ENCODE peak calls at places on chromosomes 4 and X, in ten cellular contexts. D, J, O, B, W, C, Q, K, G and Y are unnamed samples.

GRCh38 chr4:6105311-6105911 is 87.2 kb upstream of the C4orf50 start:
- DNase-seq in D (no peak), J (no peak), O (no peak), B (no peak), W (no peak), C (no peak), Q (no peak), K (no peak), G (no peak), Y (no peak)

GRCh38 chr4:52638717-52639116 is 20.4 kb downstream of the USP46 start:
- DNase-seq in D (no peak), J (no peak), O (no peak), B (no peak), W (no peak), C (no peak), Q (no peak), K (no peak), G (no peak), Y (no peak)

GRCh38 chr4:109675181-109675580 is 28.1 kb downstream of the CASP6 start:
- DNase-seq in D (no peak), J (no peak), O (no peak), B (no peak), W (no peak), C (no peak), Q (no peak), K (no peak), G (no peak), Y (no peak)

GRCh38 chrX:15399901-15400500 is 15.8 kb upstream of the VEGFD start:
- DNase-seq in D (no peak), J (no peak), O (no peak), B (no peak), W (peak), C (no peak), Q (no peak), K (no peak), G (no peak), Y (no peak)

GRCh38 chr4:123495530-123495929 is 98.9 kb downstream of the SPRY1 start:
- DNase-seq in D (peak), J (no peak), O (no peak), B (no peak), W (no peak), C (no peak), Q (no peak), K (no peak), G (no peak), Y (peak)

GRCh38 chr4:121749225-121749624 is 15.7 kb downstream of the SMIM43 start:
- DNase-seq in D (no peak), J (no peak), O (no peak), B (no peak), W (no peak), C (no peak), Q (no peak), K (no peak), G (no peak), Y (no peak)

GRCh38 chr4:156837625-156838345 is 133.8 kb downstream of the PDGFC start:
- DNase-seq in D (no peak), J (no peak), O (no peak), B (no peak), W (no peak), C (no peak), Q (no peak), K (no peak), G (no peak), Y (no peak)

GRCh38 chrX:9928083-9928482 is 39.1 kb upstream of the CLDN34 start:
- DNase-seq in D (no peak), J (no peak), O (no peak), B (no peak), W (no peak), C (no peak), Q (no peak), K (no peak), G (no peak), Y (no peak)

GRCh38 chrX:41067721-41068120 is 17.5 kb upstream of the USP9X start:
- DNase-seq in D (no peak), J (no peak), O (no peak), B (no peak), W (no peak), C (no peak), Q (no peak), K (no peak), G (no peak), Y (no peak)

GRCh38 chr4:3423952-3424351 is 17.8 kb upstream of the HGFAC start:
- DNase-seq in D (no peak), J (no peak), O (no peak), B (no peak), W (no peak), C (no peak), Q (no peak), K (no peak), G (no peak), Y (no peak)

GRCh38 chr4:140851032-140851636 is 94.9 kb upstream of the TBC1D9 start:
- DNase-seq in D (no peak), J (peak), O (peak), B (peak), W (peak), C (peak), Q (peak), K (no peak), G (peak), Y (peak)

GRCh38 chr4:6030679-6031078 is 12.4 kb upstream of the C4orf50 start:
- DNase-seq in D (no peak), J (no peak), O (no peak), B (no peak), W (no peak), C (no peak), Q (no peak), K (no peak), G (no peak), Y (no peak)

GRCh38 chr4:156390599-156391296 is 437.1 kb upstream of the CTSO start:
- DNase-seq in D (no peak), J (no peak), O (no peak), B (no peak), W (no peak), C (no peak), Q (no peak), K (no peak), G (no peak), Y (peak)

GRCh38 chrX:100850317-100850716 is 23.8 kb downstream of the NOX1 start:
- DNase-seq in D (no peak), J (no peak), O (no peak), B (no peak), W (no peak), C (no peak), Q (no peak), K (no peak), G (no peak), Y (no peak)

GRCh38 chr4:145679520-145679919 is 426 bp upstream of the C4orf51 start:
- DNase-seq in D (peak), J (peak), O (peak), B (no peak), W (no peak), C (peak), Q (peak), K (peak), G (no peak), Y (peak)

GRCh38 chr4:109434793-109435080 is 1.1 kb downstream of the SEC24B start:
- DNase-seq in D (no peak), J (no peak), O (no peak), B (no peak), W (no peak), C (no peak), Q (no peak), K (no peak), G (no peak), Y (peak)

GRCh38 chr4:133483600-133484246 is 334.6 kb downstream of the PCDH10 start:
- DNase-seq in D (no peak), J (no peak), O (no peak), B (no peak), W (no peak), C (peak), Q (peak), K (peak), G (no peak), Y (peak)

GRCh38 chrX:262391-262909 is 18.7 kb upstream of the PLCXD1 start:
- DNase-seq in D (no peak), J (no peak), O (no peak), B (no peak), W (peak), C (no peak), Q (peak), K (no peak), G (no peak), Y (no peak)

GRCh38 chrX:14497184-14497666 is 32.1 kb upstream of the GLRA2 start:
- DNase-seq in D (no peak), J (no peak), O (no peak), B (no peak), W (no peak), C (no peak), Q (no peak), K (no peak), G (no peak), Y (peak)

GRCh38 chr4:2281575-2282343 is 19.9 kb upstream of the MXD4 start:
- DNase-seq in D (peak), J (no peak), O (no peak), B (no peak), W (no peak), C (no peak), Q (no peak), K (no peak), G (peak), Y (no peak)

GRCh38 chrX:23515028-23515427 is 152.3 kb upstream of the PRDX4 start:
- DNase-seq in D (no peak), J (no peak), O (no peak), B (no peak), W (no peak), C (no peak), Q (no peak), K (no peak), G (no peak), Y (no peak)

GRCh38 chr4:30429813-30430466 is 290.2 kb upstream of the PCDH7 start:
- DNase-seq in D (no peak), J (no peak), O (no peak), B (no peak), W (no peak), C (peak), Q (no peak), K (peak), G (no peak), Y (peak)

GRCh38 chr4:121950680-121951569 is 935 bp downstream of the TRPC3 start:
- DNase-seq in D (peak), J (no peak), O (peak), B (no peak), W (peak), C (peak), Q (no peak), K (no peak), G (peak), Y (peak)

GRCh38 chrX:140912606-140913005 is 89.8 kb upstream of the SPANXB1 start:
- DNase-seq in D (no peak), J (no peak), O (no peak), B (no peak), W (no peak), C (no peak), Q (no peak), K (no peak), G (no peak), Y (no peak)

GRCh38 chr4:162770761-162771490 is 395.8 kb downstream of the NAF1 start:
- DNase-seq in D (no peak), J (no peak), O (no peak), B (no peak), W (no peak), C (no peak), Q (no peak), K (no peak), G (no peak), Y (peak)

GRCh38 chrX:18291006-18291545 is 63.4 kb downstream of the SCML2 start:
- DNase-seq in D (no peak), J (peak), O (no peak), B (no peak), W (no peak), C (no peak), Q (no peak), K (no peak), G (no peak), Y (peak)

GRCh38 chrX:57984620-57985019 is 74.4 kb upstream of the ZXDA start:
- DNase-seq in D (no peak), J (no peak), O (no peak), B (no peak), W (no peak), C (no peak), Q (no peak), K (no peak), G (no peak), Y (no peak)

GRCh38 chr4:17561195-17561909 is 15.6 kb upstream of the LAP3 start:
- DNase-seq in D (no peak), J (peak), O (no peak), B (no peak), W (no peak), C (no peak), Q (no peak), K (no peak), G (no peak), Y (peak)

GRCh38 chr4:188822698-188823097 is 683.5 kb downstream of the TRIML1 start:
- DNase-seq in D (no peak), J (no peak), O (peak), B (no peak), W (no peak), C (no peak), Q (peak), K (no peak), G (no peak), Y (no peak)

GRCh38 chr4:77028241-77028640 is 47.5 kb downstream of the CCNI start:
- DNase-seq in D (no peak), J (no peak), O (no peak), B (no peak), W (no peak), C (no peak), Q (no peak), K (no peak), G (no peak), Y (no peak)

GRCh38 chr4:109303141-109303499 is 662 bp upstream of the COL25A1 start:
- DNase-seq in D (no peak), J (no peak), O (peak), B (no peak), W (no peak), C (peak), Q (no peak), K (no peak), G (no peak), Y (peak)

GRCh38 chr4:24243641-24244040 is 340.7 kb downstream of the DHX15 start:
- DNase-seq in D (no peak), J (no peak), O (no peak), B (no peak), W (no peak), C (no peak), Q (no peak), K (no peak), G (no peak), Y (no peak)

GRCh38 chrX:117995378-117995777 is 121.2 kb downstream of the KLHL13 start:
- DNase-seq in D (no peak), J (no peak), O (no peak), B (no peak), W (no peak), C (no peak), Q (no peak), K (no peak), G (no peak), Y (no peak)

GRCh38 chrX:117998171-117998570 is 118.4 kb downstream of the KLHL13 start:
- DNase-seq in D (no peak), J (no peak), O (no peak), B (no peak), W (no peak), C (no peak), Q (no peak), K (no peak), G (no peak), Y (no peak)

GRCh38 chrX:117996408-117996807 is 120.2 kb downstream of the KLHL13 start:
- DNase-seq in D (no peak), J (no peak), O (no peak), B (no peak), W (no peak), C (no peak), Q (no peak), K (no peak), G (no peak), Y (no peak)

GRCh38 chrX:118000518-118000917 is 116.1 kb downstream of the KLHL13 start:
- DNase-seq in D (no peak), J (no peak), O (no peak), B (no peak), W (no peak), C (no peak), Q (no peak), K (no peak), G (no peak), Y (no peak)

DNA sequence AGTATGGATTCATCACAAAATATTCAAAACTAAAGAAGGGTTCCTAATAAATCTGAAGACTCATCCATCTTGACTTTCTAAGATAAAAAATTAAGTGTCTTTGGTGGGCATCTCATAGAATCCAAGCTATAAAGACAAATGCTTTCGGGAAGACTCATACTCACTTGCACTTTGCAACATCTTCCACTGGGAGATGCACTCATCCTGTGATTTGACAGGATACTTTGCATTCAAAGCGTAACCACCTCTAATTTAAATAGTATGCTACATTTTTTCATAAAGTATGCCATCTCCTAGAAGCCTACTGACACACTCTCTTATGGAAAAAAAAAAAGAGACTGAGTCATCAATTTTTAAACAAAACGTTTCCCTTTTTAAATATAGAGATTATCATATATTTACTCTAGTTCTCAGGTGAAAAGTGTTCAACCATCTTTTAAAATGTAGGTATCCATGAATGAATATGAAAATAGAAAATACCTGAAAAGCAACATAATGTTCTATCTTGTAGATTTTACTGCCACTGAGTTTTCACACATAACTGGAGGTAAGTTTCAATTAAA is 119.6 kb downstream of the KLHL13 start:
- DNase-seq in D (no peak), J (no peak), O (no peak), B (no peak), W (no peak), C (peak), Q (no peak), K (no peak), G (no peak), Y (no peak)
- H3K4me3 ChIP-seq in D (no peak), J (no peak), O (no peak), B (no peak), W (no peak), C (no peak), Q (no peak), K (no peak), G (no peak), Y (no peak)

GRCh38 chr4:107094332-107094731 is 58.2 kb upstream of the DKK2 start:
- DNase-seq in D (no peak), J (peak), O (no peak), B (no peak), W (no peak), C (peak), Q (no peak), K (no peak), G (no peak), Y (peak)
- TF ChIP-seq CTCF in D (peak), J (peak), O (no peak), B (no peak), W (no peak), C (peak), Q (no peak), K (peak), G (peak), Y (peak)

DNA sequence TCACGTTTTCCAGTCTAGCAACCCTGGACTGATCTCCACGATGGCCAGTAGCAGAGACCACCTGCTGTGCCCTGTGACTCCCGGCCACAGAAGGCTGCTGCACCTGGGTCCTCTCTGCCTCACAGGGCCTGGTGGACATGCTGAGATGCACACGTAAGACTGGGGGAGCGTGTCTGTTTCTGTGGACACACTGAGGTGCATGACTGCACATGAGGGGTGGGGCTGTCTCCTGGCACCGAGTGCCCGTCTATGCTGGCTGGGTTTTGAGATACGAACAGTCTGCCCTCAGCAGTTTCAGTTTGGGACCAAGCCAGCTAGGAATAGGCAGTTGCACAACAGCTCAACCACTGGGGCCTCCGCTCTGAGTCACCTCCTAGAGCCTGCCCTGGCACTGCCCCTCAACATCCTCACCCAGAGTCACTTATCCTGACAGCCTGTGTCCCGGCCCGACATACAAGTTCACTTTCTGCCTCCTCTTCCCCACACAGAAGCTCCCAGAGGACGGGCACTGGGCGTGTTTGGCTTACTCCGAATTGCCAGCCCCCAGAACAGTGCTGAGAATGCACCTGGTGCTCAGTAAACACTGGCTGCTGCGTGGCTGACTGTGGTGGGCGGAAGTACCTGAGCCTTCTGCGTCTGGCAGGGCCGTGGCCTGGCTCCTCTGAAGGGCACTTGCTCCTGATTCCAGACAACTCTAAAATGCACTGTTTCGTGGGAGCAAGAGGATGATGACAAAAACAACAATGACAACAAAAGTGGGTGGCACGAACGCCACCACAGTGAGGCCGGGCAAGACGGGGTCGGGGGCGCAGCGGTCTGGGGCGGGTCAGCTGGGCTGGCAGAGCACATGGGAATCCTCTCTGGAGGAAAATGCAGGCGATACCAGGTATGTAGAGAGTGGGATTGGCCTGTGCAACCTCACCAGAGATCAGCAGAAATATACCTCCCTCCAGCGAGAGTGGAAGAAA is 30.9 kb downstream of the RNF212 start:
- DNase-seq in D (peak), J (no peak), O (peak), B (peak), W (peak), C (peak), Q (peak), K (peak), G (peak), Y (peak)
- H3K4me3 ChIP-seq in D (no peak), J (no peak), O (no peak), B (no peak), W (no peak), C (no peak), Q (no peak), K (no peak), G (no peak), Y (no peak)

GRCh38 chr4:118077767-118078105 is 43.5 kb downstream of the NDST3 start:
- DNase-seq in D (no peak), J (no peak), O (no peak), B (no peak), W (no peak), C (no peak), Q (no peak), K (no peak), G (no peak), Y (no peak)

GRCh38 chr4:118082182-118082581 is 47.9 kb downstream of the NDST3 start:
- DNase-seq in D (no peak), J (no peak), O (no peak), B (no peak), W (no peak), C (no peak), Q (no peak), K (no peak), G (no peak), Y (no peak)

DNA sequence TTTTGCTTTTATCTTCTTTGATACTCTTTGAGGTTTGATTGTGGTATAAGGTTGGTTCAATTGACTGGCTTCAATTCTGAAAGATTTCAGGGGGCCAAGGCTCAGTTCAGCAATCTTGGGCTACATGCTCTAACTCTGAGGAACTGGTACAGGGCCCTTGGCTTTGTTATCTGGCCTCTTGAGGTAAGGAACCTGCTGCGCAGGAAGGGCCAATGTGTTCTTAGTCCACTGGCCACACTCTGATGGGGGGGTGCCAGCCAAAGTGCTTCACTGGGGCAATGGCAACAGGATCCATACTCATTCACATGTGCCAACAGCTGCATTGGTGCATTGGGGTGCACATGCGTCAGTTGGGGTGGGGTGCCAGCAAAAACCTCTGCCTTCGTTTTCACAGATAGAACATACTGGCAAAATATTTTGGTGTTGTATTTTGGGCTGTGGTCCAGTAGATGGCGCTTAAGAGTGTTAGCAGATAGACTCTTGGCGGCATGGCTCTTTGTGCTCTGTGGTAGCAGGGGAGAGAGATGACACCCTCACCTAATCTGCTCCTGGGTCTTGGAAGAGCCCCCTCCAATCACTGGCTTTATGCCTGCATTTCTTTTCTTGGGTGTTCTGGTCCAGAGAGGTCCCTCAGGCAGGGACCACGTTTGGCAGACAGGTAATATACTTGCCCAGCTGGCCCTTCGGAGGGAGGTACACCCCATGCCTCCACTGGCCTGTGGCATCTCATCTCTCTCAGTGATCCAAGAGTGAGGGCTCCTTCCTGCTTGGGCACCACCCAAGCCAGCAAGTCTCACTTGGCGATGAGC is 42.9 kb downstream of the NDST3 start:
- DNase-seq in D (no peak), J (peak), O (no peak), B (no peak), W (peak), C (peak), Q (peak), K (no peak), G (peak), Y (peak)
- TF ChIP-seq CTCF in D (no peak), J (peak), O (no peak), B (no peak), W (peak), C (peak), Q (peak), K (peak), G (peak), Y (peak)